ENCODE peak calls at places on chromosomes 2 and 18, in eight cellular contexts. One of them, this sample, is unnamed.

GRCh38 chr18:11366410-11366809 is 217.0 kb upstream of the PIEZO2 start:
- DNase-seq in trophoblast cell: no peak
- DNase-seq in left ventricle myocardium inferior: no peak
- DNase-seq in osteoblast: peak; percentile 67
- DNase-seq in Peyer's patch: no peak
- DNase-seq in HepG2: no peak
- DNase-seq in neural progenitor cell: no peak
- DNase-seq in tibial artery: no peak
- DNase-seq in this sample: no peak

GRCh38 chr18:55272510-55273243 is 313.4 kb upstream of the CCDC68 start:
- DNase-seq in osteoblast: no peak
- DNase-seq in neural progenitor cell: no peak
- DNase-seq in HepG2: no peak
- DNase-seq in left ventricle myocardium inferior: no peak
- DNase-seq in tibial artery: no peak
- DNase-seq in Peyer's patch: no peak
- DNase-seq in trophoblast cell: no peak
- DNase-seq in this sample: no peak

GRCh38 chr18:2222270-2223185 is 348.8 kb downstream of the METTL4 start:
- DNase-seq in left ventricle myocardium inferior: no peak
- DNase-seq in HepG2: no peak
- DNase-seq in trophoblast cell: no peak
- DNase-seq in osteoblast: no peak
- DNase-seq in neural progenitor cell: no peak
- DNase-seq in tibial artery: no peak
- DNase-seq in Peyer's patch: no peak
- DNase-seq in this sample: no peak

GRCh38 chr2:241569831-241570281 is 11.3 kb downstream of the BOK start:
- DNase-seq in neural progenitor cell: no peak
- DNase-seq in Peyer's patch: no peak
- DNase-seq in osteoblast: peak; percentile 80
- DNase-seq in trophoblast cell: peak; percentile 35
- DNase-seq in tibial artery: no peak
- DNase-seq in HepG2: no peak
- DNase-seq in left ventricle myocardium inferior: peak; percentile 6
- DNase-seq in this sample: peak; percentile 56

GRCh38 chr18:23135679-23136325 is 517 bp downstream of the CABLES1 start:
- DNase-seq in HepG2: no peak
- DNase-seq in osteoblast: peak; percentile 96
- DNase-seq in Peyer's patch: no peak
- DNase-seq in neural progenitor cell: peak; percentile 82
- DNase-seq in trophoblast cell: peak; percentile 21
- DNase-seq in left ventricle myocardium inferior: peak; percentile 45
- DNase-seq in tibial artery: peak; percentile 28
- DNase-seq in this sample: peak; percentile 77

GRCh38 chr18:42287047-42287446 is 332.0 kb downstream of the PIK3C3 start:
- DNase-seq in osteoblast: no peak
- DNase-seq in trophoblast cell: no peak
- DNase-seq in tibial artery: no peak
- DNase-seq in left ventricle myocardium inferior: no peak
- DNase-seq in HepG2: no peak
- DNase-seq in neural progenitor cell: no peak
- DNase-seq in Peyer's patch: no peak
- DNase-seq in this sample: no peak

GRCh38 chr2:607172-607571 is 70.0 kb downstream of the TMEM18 start:
- DNase-seq in tibial artery: no peak
- DNase-seq in neural progenitor cell: no peak
- DNase-seq in Peyer's patch: no peak
- DNase-seq in trophoblast cell: no peak
- DNase-seq in osteoblast: no peak
- DNase-seq in left ventricle myocardium inferior: no peak
- DNase-seq in HepG2: no peak
- DNase-seq in this sample: no peak

GRCh38 chr2:47033102-47033880 is 117.7 kb upstream of the MCFD2 start:
- DNase-seq in left ventricle myocardium inferior: no peak
- DNase-seq in neural progenitor cell: peak; percentile 25
- DNase-seq in tibial artery: no peak
- DNase-seq in Peyer's patch: no peak
- DNase-seq in trophoblast cell: no peak
- DNase-seq in HepG2: peak; percentile 28
- DNase-seq in osteoblast: peak; percentile 77
- DNase-seq in this sample: no peak

GRCh38 chr2:236165491-236166156 is 2.6 kb downstream of the GBX2 start:
- DNase-seq in tibial artery: no peak
- DNase-seq in Peyer's patch: no peak
- DNase-seq in osteoblast: peak; percentile 91
- DNase-seq in left ventricle myocardium inferior: no peak
- DNase-seq in neural progenitor cell: no peak
- DNase-seq in trophoblast cell: no peak
- DNase-seq in HepG2: no peak
- DNase-seq in this sample: no peak

GRCh38 chr18:58541137-58541788 is 87.6 kb downstream of the ALPK2 start:
- DNase-seq in HepG2: no peak
- DNase-seq in neural progenitor cell: peak; percentile 59
- DNase-seq in osteoblast: no peak
- DNase-seq in trophoblast cell: peak; percentile 64
- DNase-seq in tibial artery: no peak
- DNase-seq in Peyer's patch: peak; percentile 49
- DNase-seq in left ventricle myocardium inferior: no peak
- DNase-seq in this sample: no peak

GRCh38 chr2:24164416-24164973 is 10.4 kb upstream of the FAM228A start:
- DNase-seq in osteoblast: peak; percentile 65
- DNase-seq in HepG2: peak; percentile 41
- DNase-seq in Peyer's patch: peak; percentile 62
- DNase-seq in neural progenitor cell: peak; percentile 33
- DNase-seq in left ventricle myocardium inferior: peak; percentile 15
- DNase-seq in trophoblast cell: peak; percentile 23
- DNase-seq in tibial artery: no peak
- DNase-seq in this sample: peak; percentile 68

GRCh38 chr2:231308631-231309414 is 86.7 kb upstream of the B3GNT7 start:
- DNase-seq in left ventricle myocardium inferior: no peak
- DNase-seq in HepG2: no peak
- DNase-seq in tibial artery: no peak
- DNase-seq in osteoblast: no peak
- DNase-seq in Peyer's patch: no peak
- DNase-seq in trophoblast cell: peak; percentile 96
- DNase-seq in neural progenitor cell: no peak
- DNase-seq in this sample: no peak

GRCh38 chr2:160522951-160523700 is 29.5 kb upstream of the RBMS1 start:
- DNase-seq in HepG2: no peak
- DNase-seq in Peyer's patch: no peak
- DNase-seq in left ventricle myocardium inferior: no peak
- DNase-seq in neural progenitor cell: no peak
- DNase-seq in trophoblast cell: no peak
- DNase-seq in osteoblast: peak; percentile 3
- DNase-seq in tibial artery: no peak
- DNase-seq in this sample: no peak

GRCh38 chr2:214035091-214035852 is 375.6 kb upstream of the VWC2L start:
- DNase-seq in osteoblast: no peak
- DNase-seq in neural progenitor cell: no peak
- DNase-seq in left ventricle myocardium inferior: no peak
- DNase-seq in HepG2: no peak
- DNase-seq in Peyer's patch: no peak
- DNase-seq in tibial artery: no peak
- DNase-seq in trophoblast cell: no peak
- DNase-seq in this sample: no peak

GRCh38 chr2:241673189-241673663 is 13.4 kb downstream of the DTYMK start:
- DNase-seq in Peyer's patch: no peak
- DNase-seq in neural progenitor cell: no peak
- DNase-seq in HepG2: no peak
- DNase-seq in osteoblast: no peak
- DNase-seq in trophoblast cell: no peak
- DNase-seq in left ventricle myocardium inferior: no peak
- DNase-seq in tibial artery: no peak
- DNase-seq in this sample: no peak

GRCh38 chr2:202530038-202530437 is 104.7 kb upstream of the FAM117B start:
- DNase-seq in Peyer's patch: no peak
- DNase-seq in left ventricle myocardium inferior: no peak
- DNase-seq in neural progenitor cell: no peak
- DNase-seq in trophoblast cell: no peak
- DNase-seq in tibial artery: no peak
- DNase-seq in osteoblast: no peak
- DNase-seq in HepG2: no peak
- DNase-seq in this sample: no peak

GRCh38 chr18:46622999-46623398 is 34.0 kb downstream of the LOXHD1 start:
- DNase-seq in left ventricle myocardium inferior: no peak
- DNase-seq in tibial artery: no peak
- DNase-seq in neural progenitor cell: no peak
- DNase-seq in trophoblast cell: no peak
- DNase-seq in HepG2: no peak
- DNase-seq in osteoblast: peak; percentile 77
- DNase-seq in Peyer's patch: no peak
- DNase-seq in this sample: no peak

GRCh38 chr2:12416600-12416999 is 300.1 kb upstream of the TRIB2 start:
- DNase-seq in left ventricle myocardium inferior: peak; percentile 50
- DNase-seq in neural progenitor cell: peak; percentile 12
- DNase-seq in tibial artery: peak; percentile 35
- DNase-seq in trophoblast cell: no peak
- DNase-seq in HepG2: peak; percentile 11
- DNase-seq in osteoblast: no peak
- DNase-seq in Peyer's patch: peak; percentile 55
- DNase-seq in this sample: peak; percentile 77

GRCh38 chr2:239025081-239025801 is 177.4 kb downstream of the TWIST2 start:
- DNase-seq in trophoblast cell: no peak
- DNase-seq in Peyer's patch: no peak
- DNase-seq in tibial artery: no peak
- DNase-seq in neural progenitor cell: no peak
- DNase-seq in left ventricle myocardium inferior: no peak
- DNase-seq in HepG2: no peak
- DNase-seq in osteoblast: peak; percentile 96
- DNase-seq in this sample: peak; percentile 48

DNA sequence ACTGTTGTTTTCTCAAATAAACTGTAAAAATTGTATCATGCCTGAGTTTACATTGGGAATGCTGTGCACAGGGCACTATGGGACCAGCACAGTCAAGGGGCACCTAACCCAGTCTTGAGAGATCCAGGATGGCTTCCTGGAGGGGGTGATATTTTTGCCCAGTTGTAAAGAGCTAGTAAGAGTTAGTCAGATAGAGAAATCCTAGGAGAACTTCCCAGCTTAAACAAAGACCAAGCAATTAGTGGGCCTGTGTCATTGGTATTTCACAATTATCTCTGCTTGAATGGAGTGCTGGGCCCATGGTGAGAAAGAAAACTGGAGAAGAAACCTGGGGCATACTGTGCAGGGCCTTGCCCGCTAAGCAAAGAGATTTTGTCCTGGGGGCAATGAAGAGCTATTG is 12.2 kb downstream of the XDH start:
- DNase-seq in HepG2: no peak
- DNase-seq in tibial artery: no peak
- DNase-seq in trophoblast cell: no peak
- DNase-seq in neural progenitor cell: peak; percentile 28
- DNase-seq in Peyer's patch: no peak
- DNase-seq in left ventricle myocardium inferior: no peak
- DNase-seq in osteoblast: no peak
- DNase-seq in this sample: no peak
- H3K36me3 ChIP-seq in HepG2: no peaks in the 10 kb centered on the region
- H3K36me3 ChIP-seq in tibial artery: no peaks in the 10 kb centered on the region
- H3K36me3 ChIP-seq in trophoblast cell: no peaks in the 10 kb centered on the region
- H3K36me3 ChIP-seq in neural progenitor cell: no peaks in the 10 kb centered on the region
- H3K36me3 ChIP-seq in Peyer's patch: no peaks in the 10 kb centered on the region
- H3K36me3 ChIP-seq in left ventricle myocardium inferior: no peaks in the 10 kb centered on the region
- H3K36me3 ChIP-seq in osteoblast: no peaks in the 10 kb centered on the region
- H3K36me3 ChIP-seq in this sample: no peaks in the 10 kb centered on the region

DNA sequence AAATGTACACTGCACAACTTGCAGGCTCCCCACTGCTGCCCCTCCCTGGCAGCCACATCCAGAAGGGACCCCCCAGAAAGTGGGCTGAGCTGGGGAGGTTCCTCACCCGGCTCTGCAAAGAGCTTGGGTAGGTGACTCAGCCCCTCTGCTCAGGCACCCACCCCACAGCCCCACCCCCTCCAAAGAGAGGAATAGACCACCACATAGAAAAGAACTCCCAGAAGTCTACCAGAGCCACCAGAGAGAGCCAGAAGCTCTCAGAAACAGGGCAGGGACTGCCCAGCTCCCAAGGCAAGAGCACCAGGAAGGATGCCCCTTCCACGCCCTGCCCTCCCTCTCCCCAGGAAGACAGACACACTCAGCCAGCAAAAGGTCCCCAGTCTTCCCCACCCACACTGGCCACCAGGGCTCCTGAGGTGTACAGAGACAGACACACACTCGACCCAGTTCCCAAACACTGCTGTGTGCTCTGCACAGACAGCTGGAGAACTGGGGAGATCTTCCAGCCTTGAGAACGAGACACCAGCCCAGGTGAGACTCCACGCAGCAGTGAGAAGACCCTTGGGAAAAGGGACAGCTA is 28.2 kb downstream of the BIN1 start:
- DNase-seq in osteoblast: no peak
- DNase-seq in trophoblast cell: no peak
- DNase-seq in neural progenitor cell: no peak
- DNase-seq in Peyer's patch: no peak
- DNase-seq in left ventricle myocardium inferior: no peak
- DNase-seq in tibial artery: no peak
- DNase-seq in HepG2: no peak
- DNase-seq in this sample: no peak
- H3K27ac ChIP-seq in osteoblast: no peak overlapping the region
- H3K27ac ChIP-seq in trophoblast cell: no peak overlapping the region
- H3K27ac ChIP-seq in neural progenitor cell: no peak overlapping the region
- H3K27ac ChIP-seq in Peyer's patch: peak overlapping the region; percentile 19
- H3K27ac ChIP-seq in left ventricle myocardium inferior: no peak overlapping the region
- H3K27ac ChIP-seq in tibial artery: no peak overlapping the region
- H3K27ac ChIP-seq in HepG2: no peak overlapping the region
- H3K27ac ChIP-seq in this sample: no peak overlapping the region

GRCh38 chr2:159177957-159178356 is 108.5 kb downstream of the WDSUB1 start:
- DNase-seq in left ventricle myocardium inferior: no peak
- DNase-seq in trophoblast cell: no peak
- DNase-seq in HepG2: no peak
- DNase-seq in osteoblast: no peak
- DNase-seq in neural progenitor cell: no peak
- DNase-seq in tibial artery: no peak
- DNase-seq in Peyer's patch: no peak
- DNase-seq in this sample: no peak
- H3K36me3 ChIP-seq in left ventricle myocardium inferior: peaks cover 74% of the 10 kb centered on the region
- H3K36me3 ChIP-seq in trophoblast cell: peaks cover 22% of the 10 kb centered on the region
- H3K36me3 ChIP-seq in HepG2: no peaks in the 10 kb centered on the region
- H3K36me3 ChIP-seq in osteoblast: peaks cover 19% of the 10 kb centered on the region
- H3K36me3 ChIP-seq in neural progenitor cell: no peaks in the 10 kb centered on the region
- H3K36me3 ChIP-seq in tibial artery: peaks cover 25% of the 10 kb centered on the region
- H3K36me3 ChIP-seq in Peyer's patch: peaks cover 44% of the 10 kb centered on the region
- H3K36me3 ChIP-seq in this sample: peaks cover 56% of the 10 kb centered on the region

DNA sequence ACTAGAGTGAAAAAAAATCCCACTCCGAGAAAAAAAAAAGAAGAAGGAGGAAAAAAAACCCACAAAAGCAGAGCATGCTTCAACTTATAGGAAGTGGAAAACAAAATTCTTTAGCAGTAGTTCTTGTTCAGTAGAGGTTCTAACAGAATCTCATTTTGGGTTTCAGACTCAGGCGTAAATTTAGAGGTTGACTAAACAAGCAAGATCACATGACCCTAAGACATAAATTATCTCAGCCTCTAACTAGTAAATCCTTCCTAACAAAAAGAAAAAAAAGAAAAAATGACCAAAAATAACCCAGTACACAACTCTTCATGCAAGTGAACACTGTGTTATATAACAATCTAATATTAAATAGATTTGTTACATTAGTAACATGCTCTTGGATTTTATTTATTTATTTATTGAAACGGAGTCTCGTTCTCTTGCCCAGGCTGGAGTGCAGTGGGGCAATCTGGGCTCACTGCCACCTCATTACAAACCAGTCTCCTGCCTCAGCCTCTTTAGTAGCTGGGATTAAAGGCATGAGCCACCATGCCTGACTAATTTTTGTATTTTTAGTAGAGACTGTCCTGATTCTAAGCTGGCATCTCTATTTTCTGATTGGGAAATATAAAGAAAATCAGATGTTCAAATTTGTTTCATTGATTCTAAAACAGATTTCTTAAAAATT is 35.4 kb downstream of the PPP4R3B start:
- DNase-seq in tibial artery: peak; percentile 35
- DNase-seq in Peyer's patch: no peak
- DNase-seq in HepG2: no peak
- DNase-seq in neural progenitor cell: no peak
- DNase-seq in osteoblast: no peak
- DNase-seq in left ventricle myocardium inferior: no peak
- DNase-seq in trophoblast cell: no peak
- DNase-seq in this sample: no peak
- H3K27ac ChIP-seq in tibial artery: peak overlapping the region; percentile 60
- H3K27ac ChIP-seq in Peyer's patch: no peak overlapping the region
- H3K27ac ChIP-seq in HepG2: no peak overlapping the region
- H3K27ac ChIP-seq in neural progenitor cell: no peak overlapping the region
- H3K27ac ChIP-seq in osteoblast: peak overlapping the region; percentile 38
- H3K27ac ChIP-seq in left ventricle myocardium inferior: no peak overlapping the region
- H3K27ac ChIP-seq in trophoblast cell: no peak overlapping the region
- H3K27ac ChIP-seq in this sample: no peak overlapping the region

This sample was measured in upper lobe of right lung.